ENCODE peak calls at places on chromosomes 12 and 14, in nine cellular contexts. A is stimulated activated CD4-positive, alpha-beta T cell treated with anti-CD3 and anti-CD28 coated beads, Interleukin-15, amount 100 ng/mL, for 24 hours; Y is mesothelial cell of epicardium; H is AG10803; Z is psoas muscle; S is stomach; N is MM.1S; F is caudate nucleus; J is AG09319. L is an unnamed sample.

GRCh38 chr12:51869490-51869865 is 18.4 kb upstream of the ANKRD33 start:
- DNase-seq in A (no peak), Y (no peak), H (no peak), Z (peak; percentile 44), S (no peak), N (no peak), F (no peak), J (no peak), L (no peak)

GRCh38 chr14:81473456-81474155 is 60.0 kb downstream of the SEL1L start:
- DNase-seq in A (no peak), Y (no peak), H (no peak), Z (no peak), S (no peak), N (no peak), F (no peak), J (no peak), L (no peak)

GRCh38 chr12:131188131-131189050 is 234.7 kb downstream of the ADGRD1 start:
- DNase-seq in A (no peak), Y (no peak), H (no peak), Z (no peak), S (no peak), N (no peak), F (no peak), J (no peak), L (no peak)

GRCh38 chr12:70774055-70774454 is 136.8 kb upstream of the PTPRB start:
- DNase-seq in A (no peak), Y (no peak), H (peak; percentile 30), Z (no peak), S (no peak), N (no peak), F (no peak), J (no peak), L (peak; percentile 95)

GRCh38 chr14:45810152-45810872 is 557.3 kb upstream of the MIS18BP1 start:
- DNase-seq in A (no peak), Y (no peak), H (no peak), Z (no peak), S (no peak), N (peak; percentile 10), F (no peak), J (no peak), L (no peak)

GRCh38 chr12:101455685-101456084 is 19.5 kb upstream of the SPIC start:
- DNase-seq in A (peak; percentile 11), Y (no peak), H (no peak), Z (no peak), S (no peak), N (no peak), F (no peak), J (no peak), L (no peak)

GRCh38 chr14:102748806-102749205 is 28.4 kb upstream of the TRAF3 start:
- DNase-seq in A (no peak), Y (no peak), H (no peak), Z (no peak), S (no peak), N (no peak), F (no peak), J (no peak), L (no peak)

GRCh38 chr12:1828863-1829262 is 8.5 kb downstream of the LRTM2 start:
- DNase-seq in A (no peak), Y (no peak), H (no peak), Z (peak; percentile 22), S (no peak), N (no peak), F (no peak), J (no peak), L (no peak)

GRCh38 chr12:109544955-109545531 is 28.3 kb downstream of the MMAB start:
- DNase-seq in A (no peak), Y (no peak), H (peak; percentile 38), Z (no peak), S (no peak), N (no peak), F (no peak), J (no peak), L (peak; percentile 40)

GRCh38 chr12:21330682-21331253 is 3.9 kb downstream of the SLCO1A2 start:
- DNase-seq in A (no peak), Y (no peak), H (no peak), Z (no peak), S (no peak), N (no peak), F (no peak), J (no peak), L (peak; percentile 29)

GRCh38 chr12:131455581-131456110 is 255.2 kb upstream of the SFSWAP start:
- DNase-seq in A (no peak), Y (no peak), H (no peak), Z (no peak), S (peak; percentile 23), N (no peak), F (no peak), J (no peak), L (no peak)

GRCh38 chr14:20732950-20733650 is 12.6 kb upstream of the EDDM3A start:
- DNase-seq in A (no peak), Y (no peak), H (no peak), Z (no peak), S (no peak), N (no peak), F (no peak), J (no peak), L (no peak)

GRCh38 chr12:117076410-117077372 is 22.5 kb downstream of the TESC start:
- DNase-seq in A (no peak), Y (no peak), H (no peak), Z (no peak), S (no peak), N (no peak), F (no peak), J (no peak), L (no peak)

GRCh38 chr12:110622582-110622981 is 8.7 kb downstream of the TCTN1 start:
- DNase-seq in A (no peak), Y (no peak), H (no peak), Z (no peak), S (no peak), N (no peak), F (no peak), J (peak; percentile 22), L (no peak)

GRCh38 chr12:53070901-53071492 is 8.2 kb downstream of the SPRYD3 start:
- DNase-seq in A (no peak), Y (no peak), H (peak; percentile 47), Z (peak; percentile 54), S (no peak), N (no peak), F (no peak), J (no peak), L (no peak)

GRCh38 chr12:58148405-58148804 is 207.0 kb downstream of the ATP23 start:
- DNase-seq in A (no peak), Y (no peak), H (peak; percentile 52), Z (no peak), S (no peak), N (no peak), F (no peak), J (no peak), L (peak; percentile 61)

GRCh38 chr14:78674820-78675219 is 504.6 kb downstream of the NRXN3 start:
- DNase-seq in A (no peak), Y (no peak), H (no peak), Z (no peak), S (no peak), N (no peak), F (no peak), J (no peak), L (no peak)

GRCh38 chr12:132788375-132789098 is 26.9 kb upstream of the ANKLE2 start:
- DNase-seq in A (peak; percentile 16), Y (no peak), H (no peak), Z (no peak), S (no peak), N (no peak), F (no peak), J (no peak), L (no peak)

GRCh38 chr14:44453433-44454171 is 53.5 kb downstream of the FSCB start:
- DNase-seq in A (no peak), Y (no peak), H (no peak), Z (no peak), S (no peak), N (peak; percentile 37), F (no peak), J (no peak), L (no peak)

GRCh38 chr14:51460051-51460450 is 191.7 kb upstream of the FRMD6 start:
- DNase-seq in A (no peak), Y (no peak), H (peak; percentile 38), Z (no peak), S (no peak), N (no peak), F (no peak), J (no peak), L (no peak)

GRCh38 chr12:93972411-93973208 is 175.8 kb upstream of the PLXNC1 start:
- DNase-seq in A (no peak), Y (no peak), H (peak; percentile 82), Z (no peak), S (no peak), N (no peak), F (no peak), J (no peak), L (peak; percentile 59)

GRCh38 chr14:99270491-99271287 is 1.3 kb downstream of the BCL11B start:
- DNase-seq in A (peak; percentile 64), Y (peak; percentile 62), H (no peak), Z (no peak), S (no peak), N (no peak), F (no peak), J (no peak), L (no peak)

GRCh38 chr12:100375023-100375737 is 18.3 kb downstream of the SLC17A8 start:
- DNase-seq in A (no peak), Y (no peak), H (peak; percentile 76), Z (peak; percentile 84), S (peak; percentile 48), N (no peak), F (peak; percentile 27), J (peak; percentile 4), L (peak; percentile 41)

GRCh38 chr14:74085047-74085637 is 386 bp downstream of the LIN52 start:
- DNase-seq in A (peak; percentile 42), Y (no peak), H (peak; percentile 36), Z (no peak), S (no peak), N (peak; percentile 21), F (no peak), J (no peak), L (peak; percentile 44)

GRCh38 chr14:102928412-102929348 is 6.2 kb downstream of the AMN start:
- DNase-seq in A (peak; percentile 79), Y (peak; percentile 82), H (peak; percentile 17), Z (peak; percentile 79), S (peak; percentile 87), N (no peak), F (no peak), J (no peak), L (peak; percentile 59)